ENCODE peak calls at places on chromosomes 16 and 17, in four cellular contexts. Z, N, E and L are unnamed samples.

GRCh38 chr17:77140166-77140877 is 447 bp upstream of the SEC14L1 start:
- DNase-seq in Z (peak), N (peak), E (peak), L (peak)

GRCh38 chr16:11396241-11397048 is 51.2 kb downstream of the RMI2 start:
- DNase-seq in Z (peak), N (peak), E (peak), L (peak)

GRCh38 chr17:56144205-56144604 is 9.1 kb upstream of the ANKFN1 start:
- DNase-seq in Z (no peak), N (no peak), E (no peak), L (no peak)

GRCh38 chr16:48143816-48144215 is 12.0 kb downstream of the ABCC12 start:
- DNase-seq in Z (no peak), N (no peak), E (no peak), L (no peak)

GRCh38 chr17:16002708-16003265 is 3.2 kb downstream of the TTC19 start:
- DNase-seq in Z (no peak), N (no peak), E (no peak), L (no peak)

GRCh38 chr17:8175795-8176196 is 384 bp downstream of the TMEM107 start:
- DNase-seq in Z (no peak), N (no peak), E (no peak), L (no peak)

GRCh38 chr17:1043601-1044251 is 46.8 kb downstream of the TIMM22 start:
- DNase-seq in Z (no peak), N (no peak), E (no peak), L (no peak)

GRCh38 chr17:66930933-66931332 is 33.6 kb upstream of the CACNG4 start:
- DNase-seq in Z (no peak), N (no peak), E (peak), L (no peak)

GRCh38 chr16:59046335-59046734 is 312.2 kb upstream of the GOT2 start:
- DNase-seq in Z (no peak), N (no peak), E (no peak), L (no peak)

GRCh38 chr17:82767041-82767754 is 15.3 kb downstream of the TBCD start:
- DNase-seq in Z (no peak), N (no peak), E (peak), L (no peak)

GRCh38 chr17:80191192-80191591 is 21.4 kb downstream of the CARD14 start:
- DNase-seq in Z (no peak), N (no peak), E (no peak), L (no peak)

GRCh38 chr17:37506678-37507077 is 17.0 kb downstream of the DUSP14 start:
- DNase-seq in Z (no peak), N (peak), E (peak), L (no peak)

GRCh38 chr17:73492802-73493139 is 151.5 kb downstream of the SDK2 start:
- DNase-seq in Z (no peak), N (no peak), E (no peak), L (no peak)

GRCh38 chr17:1031711-1032110 is 34.8 kb downstream of the TIMM22 start:
- DNase-seq in Z (no peak), N (no peak), E (no peak), L (no peak)

GRCh38 chr16:86277236-86277635 is 233.1 kb upstream of the FOXF1 start:
- DNase-seq in Z (no peak), N (no peak), E (no peak), L (no peak)

GRCh38 chr17:57067162-57067561 is 17.9 kb upstream of the AKAP1 start:
- DNase-seq in Z (no peak), N (no peak), E (no peak), L (no peak)

GRCh38 chr16:65122974-65123845 is 1.3 kb upstream of the CDH11 start:
- DNase-seq in Z (no peak), N (no peak), E (peak), L (no peak)

GRCh38 chr16:65024649-65025243 is 97.1 kb downstream of the CDH11 start:
- DNase-seq in Z (no peak), N (no peak), E (no peak), L (no peak)

GRCh38 chr17:46818929-46819859 is 702 bp upstream of the WNT3 start:
- DNase-seq in Z (no peak), N (no peak), E (no peak), L (no peak)

GRCh38 chr16:86692476-86692875 is 114.1 kb downstream of the FOXL1 start:
- DNase-seq in Z (no peak), N (no peak), E (no peak), L (no peak)

GRCh38 chr16:61030616-61031015 is 1005.6 kb downstream of the CDH8 start:
- DNase-seq in Z (no peak), N (no peak), E (no peak), L (no peak)

GRCh38 chr17:32819035-32819434 is 57.9 kb downstream of the MYO1D start:
- DNase-seq in Z (no peak), N (no peak), E (no peak), L (no peak)

GRCh38 chr17:67256075-67256732 is 11.2 kb upstream of the HELZ start:
- DNase-seq in Z (no peak), N (no peak), E (no peak), L (no peak)

GRCh38 chr16:4193920-4194319 is 48.0 kb downstream of the SRL start:
- DNase-seq in Z (no peak), N (no peak), E (no peak), L (no peak)

GRCh38 chr17:28404812-28405570 is 1.0 kb downstream of the SLC46A1 start:
- DNase-seq in Z (no peak), N (no peak), E (no peak), L (no peak)

GRCh38 chr17:80446645-80447405 is 29.6 kb downstream of the NPTX1 start:
- DNase-seq in Z (no peak), N (no peak), E (no peak), L (no peak)

GRCh38 chr16:79899316-79900110 is 299.0 kb upstream of the MAF start:
- DNase-seq in Z (no peak), N (no peak), E (no peak), L (no peak)

GRCh38 chr16:65054457-65054856 is 67.4 kb downstream of the CDH11 start:
- DNase-seq in Z (no peak), N (no peak), E (no peak), L (no peak)

GRCh38 chr17:52026075-52026474 is 132.4 kb downstream of the CA10 start:
- DNase-seq in Z (no peak), N (no peak), E (no peak), L (no peak)

GRCh38 chr16:22306788-22307187 is 9.6 kb downstream of the POLR3E start:
- DNase-seq in Z (no peak), N (no peak), E (no peak), L (no peak)

GRCh38 chr16:84643180-84643583 is 5.1 kb upstream of the KLHL36 start:
- DNase-seq in Z (no peak), N (no peak), E (peak), L (no peak)

GRCh38 chr17:70608193-70608592 is 438.9 kb downstream of the KCNJ2 start:
- DNase-seq in Z (no peak), N (no peak), E (no peak), L (no peak)

GRCh38 chr16:86585821-86586611 is 7.7 kb downstream of the FOXL1 start:
- DNase-seq in Z (no peak), N (no peak), E (no peak), L (no peak)